ENCODE peak calls at places on chromosomes 16 and 17, in eight cellular contexts. U is HCT116, H is endothelial cell of umbilical vein, L is WTC11, P is A549, E is K562, Y is HepG2, G is H1. T is an unnamed sample.

GRCh38 chr16:86740817-86741799 is 162.8 kb downstream of the FOXL1 start:
- DNase-seq in H (peak; percentile 92), Y (peak; percentile 29), L (no peak), P (peak; percentile 39), G (no peak), U (no peak), E (no peak), T (peak; percentile 28)

GRCh38 chr16:85600078-85600477 is 13.0 kb upstream of the GSE1 start:
- DNase-seq in E (no peak), P (no peak), G (no peak), L (no peak), U (no peak), H (no peak), Y (no peak), T (no peak)

GRCh38 chr16:1481906-1482835 is 6.6 kb downstream of the PTX4 start:
- DNase-seq in Y (no peak), H (no peak), U (no peak), G (no peak), P (no peak), L (no peak), E (no peak), T (no peak)

GRCh38 chr16:13936596-13937081 is 16.7 kb downstream of the ERCC4 start:
- DNase-seq in G (no peak), H (no peak), Y (peak; percentile 36), U (no peak), E (no peak), L (no peak), P (peak; percentile 27), T (peak; percentile 72)

GRCh38 chr16:83923581-83924365 is 24.9 kb downstream of the MLYCD start:
- DNase-seq in P (no peak), G (no peak), H (no peak), L (no peak), E (no peak), Y (no peak), U (no peak), T (no peak)

GRCh38 chr17:13728751-13729150 is 127.0 kb upstream of the HS3ST3A1 start:
- DNase-seq in L (no peak), Y (no peak), E (no peak), U (no peak), H (no peak), P (no peak), G (no peak), T (no peak)

GRCh38 chr17:49703557-49704277 is 4.0 kb downstream of the SLC35B1 start:
- DNase-seq in E (no peak), Y (peak; percentile 90), L (peak; percentile 25), U (peak; percentile 38), P (peak; percentile 72), H (peak; percentile 51), G (no peak), T (peak; percentile 54)

GRCh38 chr16:12178251-12178990 is 201.9 kb downstream of the SNX29 start:
- DNase-seq in U (no peak), G (no peak), Y (no peak), E (no peak), P (no peak), L (no peak), H (no peak), T (no peak)

GRCh38 chr17:34637548-34638525 is 58.5 kb downstream of the TMEM132E start:
- DNase-seq in G (peak; percentile 51), U (peak; percentile 40), Y (peak; percentile 45), L (peak; percentile 89), E (peak; percentile 86), H (peak; percentile 68), P (peak; percentile 71), T (peak; percentile 84)

GRCh38 chr16:23907457-23907902 is 71.7 kb downstream of the PRKCB start:
- DNase-seq in G (no peak), Y (no peak), P (no peak), E (peak; percentile 89), U (no peak), L (no peak), H (no peak), T (no peak)

GRCh38 chr17:17491546-17491988 is 4.6 kb downstream of the RASD1 start:
- DNase-seq in U (no peak), H (no peak), G (no peak), P (no peak), E (no peak), Y (no peak), L (no peak), T (no peak)

GRCh38 chr17:39775075-39775474 is 37.3 kb downstream of the GRB7 start:
- DNase-seq in L (no peak), P (no peak), G (no peak), E (no peak), H (no peak), Y (no peak), U (no peak), T (no peak)

GRCh38 chr17:76032073-76032779 is 5.1 kb upstream of the EVPL start:
- DNase-seq in U (no peak), L (no peak), P (no peak), Y (peak; percentile 49), G (no peak), H (peak; percentile 27), E (no peak), T (no peak)

GRCh38 chr16:19694989-19695388 is 23.0 kb downstream of the KNOP1 start:
- DNase-seq in P (no peak), Y (no peak), H (no peak), G (no peak), L (no peak), E (no peak), U (no peak), T (no peak)

GRCh38 chr17:46013502-46014165 is 14.6 kb downstream of the STH start:
- DNase-seq in L (no peak), Y (peak; percentile 82), H (no peak), P (no peak), U (no peak), E (no peak), G (no peak), T (no peak)

GRCh38 chr17:58416396-58416795 is 938 bp downstream of the RNF43 start:
- DNase-seq in E (no peak), P (no peak), U (no peak), L (no peak), Y (no peak), G (no peak), H (no peak), T (no peak)

GRCh38 chr17:74686761-74687160 is 26.0 kb downstream of the CD300LF start:
- DNase-seq in E (no peak), Y (no peak), U (no peak), P (no peak), L (no peak), H (no peak), G (no peak), T (peak; percentile 73)

GRCh38 chr17:46115687-46116086 is 77.5 kb downstream of the KANSL1 start:
- DNase-seq in E (no peak), U (no peak), Y (no peak), G (no peak), L (no peak), P (no peak), H (no peak), T (no peak)

GRCh38 chr16:53034306-53034705 is 18.4 kb downstream of the CHD9NB start:
- DNase-seq in L (no peak), P (no peak), Y (no peak), E (no peak), G (no peak), U (no peak), H (no peak), T (no peak)

GRCh38 chr16:90026135-90026534 is 6.9 kb upstream of the DBNDD1 start:
- DNase-seq in P (no peak), U (no peak), E (no peak), L (no peak), Y (no peak), G (no peak), H (no peak), T (peak; percentile 84)

GRCh38 chr16:11112723-11113348 is 143.2 kb downstream of the SOCS1 start:
- DNase-seq in E (peak; percentile 75), P (no peak), H (no peak), G (no peak), U (no peak), L (no peak), Y (no peak), T (no peak)

GRCh38 chr16:73025111-73025505 is 22.8 kb downstream of the ZFHX3 start:
- DNase-seq in E (no peak), L (no peak), P (no peak), H (no peak), Y (no peak), G (no peak), U (no peak), T (no peak)

GRCh38 chr16:71956500-71956899 is 43.7 kb downstream of the PKD1L3 start:
- DNase-seq in G (no peak), U (no peak), Y (no peak), P (no peak), L (no peak), E (no peak), H (peak; percentile 7), T (peak; percentile 39)

GRCh38 chr17:73645050-73645871 is 1.0 kb upstream of the SDK2 start:
- DNase-seq in H (no peak), L (peak; percentile 63), Y (no peak), E (no peak), G (no peak), P (peak; percentile 40), U (no peak), T (no peak)

GRCh38 chr16:82063456-82064082 is 28.5 kb downstream of the HSD17B2 start:
- DNase-seq in G (no peak), Y (peak; percentile 61), E (no peak), U (no peak), P (no peak), L (no peak), H (no peak), T (no peak)

DNA sequence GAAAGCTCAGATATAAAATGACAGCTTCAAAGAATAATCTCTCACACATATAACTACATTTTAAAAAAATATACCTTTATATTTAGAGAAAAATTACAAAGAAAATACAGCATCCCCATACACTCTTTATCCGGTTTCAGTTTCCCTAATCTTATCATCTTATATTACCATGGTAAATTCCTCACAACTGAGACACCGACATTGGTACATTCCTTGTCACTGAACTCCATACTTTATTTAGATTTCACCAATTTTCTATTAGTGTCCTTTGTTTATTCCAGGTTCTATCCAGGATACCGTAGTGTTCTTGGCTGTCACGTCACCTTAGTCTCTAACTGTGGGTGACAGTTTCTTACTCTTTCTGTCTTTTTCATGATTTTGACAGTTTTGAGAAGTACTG is 22.0 kb upstream of the ABCA10 start:
- DNase-seq in Y (no peak), P (no peak), U (no peak), L (no peak), H (no peak), G (no peak), E (no peak), T (no peak)
- TF ChIP-seq MAX in Y (no peak), P (no peak), U (no peak), L (no peak), H (no peak), G (no peak), E (no peak), T (no peak)

GRCh38 chr16:356756-357155 is 4.2 kb upstream of the AXIN1 start:
- DNase-seq in L (no peak), E (no peak), G (no peak), U (no peak), H (no peak), P (no peak), Y (no peak), T (no peak)
- TF ChIP-seq MAX in L (no peak), E (no peak), G (no peak), U (no peak), H (no peak), P (no peak), Y (no peak), T (no peak)

GRCh38 chr17:7850970-7851437 is 3.9 kb upstream of the TMEM88 start:
- DNase-seq in H (no peak), P (no peak), E (no peak), Y (no peak), G (no peak), L (no peak), U (no peak), T (no peak)
- TF ChIP-seq MAX in H (no peak), P (no peak), E (no peak), Y (no peak), G (no peak), L (no peak), U (no peak), T (no peak)

GRCh38 chr17:32849879-32850278 is 27.0 kb downstream of the MYO1D start:
- DNase-seq in P (no peak), Y (no peak), U (no peak), G (no peak), H (no peak), L (no peak), E (no peak), T (no peak)
- TF ChIP-seq MAX in P (no peak), Y (no peak), U (no peak), G (no peak), H (no peak), L (no peak), E (no peak), T (no peak)

T was measured in NB4.